ENCODE peak calls at places on chromosomes 16 and 17, in five cellular contexts. One of them, this sample, is unnamed.

GRCh38 chr16:86479419-86479818 is 30.9 kb upstream of the FOXF1 start:
- DNase-seq in fibroblast of lung: peak
- DNase-seq in GM12865: no peak
- DNase-seq in mesothelial cell of epicardium: no peak
- DNase-seq in colonic mucosa: no peak
- DNase-seq in this sample: no peak

GRCh38 chr17:19264681-19265080 is 27.5 kb downstream of the EPN2 start:
- DNase-seq in colonic mucosa: no peak
- DNase-seq in fibroblast of lung: no peak
- DNase-seq in GM12865: no peak
- DNase-seq in mesothelial cell of epicardium: no peak
- DNase-seq in this sample: no peak

GRCh38 chr16:4970010-4970409 is 11.9 kb downstream of the SEC14L5 start:
- DNase-seq in fibroblast of lung: no peak
- DNase-seq in mesothelial cell of epicardium: no peak
- DNase-seq in colonic mucosa: no peak
- DNase-seq in GM12865: no peak
- DNase-seq in this sample: no peak

GRCh38 chr16:10979717-10980601 is 35.6 kb downstream of the CLEC16A start:
- DNase-seq in fibroblast of lung: no peak
- DNase-seq in GM12865: no peak
- DNase-seq in mesothelial cell of epicardium: no peak
- DNase-seq in colonic mucosa: peak
- DNase-seq in this sample: no peak

GRCh38 chr16:66486773-66487579 is 59.9 kb downstream of the BEAN1 start:
- DNase-seq in colonic mucosa: no peak
- DNase-seq in mesothelial cell of epicardium: no peak
- DNase-seq in fibroblast of lung: peak
- DNase-seq in GM12865: no peak
- DNase-seq in this sample: peak

GRCh38 chr17:34139996-34140395 is 115.1 kb upstream of the CCL2 start:
- DNase-seq in mesothelial cell of epicardium: no peak
- DNase-seq in GM12865: no peak
- DNase-seq in colonic mucosa: no peak
- DNase-seq in fibroblast of lung: no peak
- DNase-seq in this sample: no peak

GRCh38 chr16:27761816-27762215 is 211.9 kb downstream of the KATNIP start:
- DNase-seq in fibroblast of lung: no peak
- DNase-seq in mesothelial cell of epicardium: no peak
- DNase-seq in GM12865: no peak
- DNase-seq in colonic mucosa: no peak
- DNase-seq in this sample: no peak

GRCh38 chr16:75471723-75472634 is 7.5 kb upstream of the TMEM170A start:
- DNase-seq in fibroblast of lung: peak
- DNase-seq in GM12865: peak
- DNase-seq in mesothelial cell of epicardium: no peak
- DNase-seq in colonic mucosa: peak
- DNase-seq in this sample: no peak

GRCh38 chr17:45428050-45428953 is 4.4 kb downstream of the ARHGAP27 start:
- DNase-seq in colonic mucosa: peak
- DNase-seq in GM12865: peak
- DNase-seq in mesothelial cell of epicardium: peak
- DNase-seq in fibroblast of lung: peak
- DNase-seq in this sample: peak

GRCh38 chr17:81418710-81419332 is 23.6 kb downstream of the BAHCC1 start:
- DNase-seq in colonic mucosa: peak
- DNase-seq in mesothelial cell of epicardium: no peak
- DNase-seq in fibroblast of lung: peak
- DNase-seq in GM12865: no peak
- DNase-seq in this sample: no peak

GRCh38 chr17:57983446-57983845 is 4.6 kb downstream of the VEZF1 start:
- DNase-seq in mesothelial cell of epicardium: no peak
- DNase-seq in fibroblast of lung: peak
- DNase-seq in GM12865: no peak
- DNase-seq in colonic mucosa: no peak
- DNase-seq in this sample: no peak

GRCh38 chr16:69089091-69089912 is 16.2 kb upstream of the HAS3 start:
- DNase-seq in GM12865: peak
- DNase-seq in fibroblast of lung: no peak
- DNase-seq in mesothelial cell of epicardium: no peak
- DNase-seq in colonic mucosa: no peak
- DNase-seq in this sample: no peak

GRCh38 chr16:87661561-87661960 is 59.3 kb downstream of the JPH3 start:
- DNase-seq in GM12865: peak
- DNase-seq in colonic mucosa: no peak
- DNase-seq in fibroblast of lung: peak
- DNase-seq in mesothelial cell of epicardium: peak
- DNase-seq in this sample: no peak

GRCh38 chr16:54403580-54403979 is 117.0 kb upstream of the IRX3 start:
- DNase-seq in colonic mucosa: no peak
- DNase-seq in mesothelial cell of epicardium: no peak
- DNase-seq in GM12865: no peak
- DNase-seq in fibroblast of lung: no peak
- DNase-seq in this sample: no peak

GRCh38 chr17:4487820-4488716 is 10.6 kb upstream of the SPNS2 start:
- DNase-seq in fibroblast of lung: no peak
- DNase-seq in colonic mucosa: no peak
- DNase-seq in mesothelial cell of epicardium: no peak
- DNase-seq in GM12865: no peak
- DNase-seq in this sample: no peak

GRCh38 chr17:63399316-63399715 is 46.8 kb downstream of the CYB561 start:
- DNase-seq in GM12865: peak
- DNase-seq in colonic mucosa: no peak
- DNase-seq in fibroblast of lung: peak
- DNase-seq in mesothelial cell of epicardium: no peak
- DNase-seq in this sample: no peak

GRCh38 chr16:84527486-84528269 is 23.2 kb upstream of the MEAK7 start:
- DNase-seq in fibroblast of lung: no peak
- DNase-seq in colonic mucosa: no peak
- DNase-seq in GM12865: no peak
- DNase-seq in mesothelial cell of epicardium: no peak
- DNase-seq in this sample: no peak

GRCh38 chr17:5557485-5557884 is 26.8 kb downstream of the NLRP1 start:
- DNase-seq in GM12865: no peak
- DNase-seq in mesothelial cell of epicardium: no peak
- DNase-seq in fibroblast of lung: peak
- DNase-seq in colonic mucosa: no peak
- DNase-seq in this sample: no peak

GRCh38 chr17:35011671-35012216 is 31.4 kb downstream of the LIG3 start:
- DNase-seq in GM12865: no peak
- DNase-seq in mesothelial cell of epicardium: no peak
- DNase-seq in colonic mucosa: no peak
- DNase-seq in fibroblast of lung: no peak
- DNase-seq in this sample: no peak

GRCh38 chr17:67477687-67478086 is 100.6 kb downstream of the PITPNC1 start:
- DNase-seq in GM12865: peak
- DNase-seq in fibroblast of lung: peak
- DNase-seq in colonic mucosa: no peak
- DNase-seq in mesothelial cell of epicardium: no peak
- DNase-seq in this sample: no peak

GRCh38 chr16:66604376-66605176 is at the start of gene CMTM3:
- DNase-seq in colonic mucosa: peak
- DNase-seq in fibroblast of lung: peak
- DNase-seq in mesothelial cell of epicardium: peak
- DNase-seq in GM12865: peak
- DNase-seq in this sample: peak

DNA sequence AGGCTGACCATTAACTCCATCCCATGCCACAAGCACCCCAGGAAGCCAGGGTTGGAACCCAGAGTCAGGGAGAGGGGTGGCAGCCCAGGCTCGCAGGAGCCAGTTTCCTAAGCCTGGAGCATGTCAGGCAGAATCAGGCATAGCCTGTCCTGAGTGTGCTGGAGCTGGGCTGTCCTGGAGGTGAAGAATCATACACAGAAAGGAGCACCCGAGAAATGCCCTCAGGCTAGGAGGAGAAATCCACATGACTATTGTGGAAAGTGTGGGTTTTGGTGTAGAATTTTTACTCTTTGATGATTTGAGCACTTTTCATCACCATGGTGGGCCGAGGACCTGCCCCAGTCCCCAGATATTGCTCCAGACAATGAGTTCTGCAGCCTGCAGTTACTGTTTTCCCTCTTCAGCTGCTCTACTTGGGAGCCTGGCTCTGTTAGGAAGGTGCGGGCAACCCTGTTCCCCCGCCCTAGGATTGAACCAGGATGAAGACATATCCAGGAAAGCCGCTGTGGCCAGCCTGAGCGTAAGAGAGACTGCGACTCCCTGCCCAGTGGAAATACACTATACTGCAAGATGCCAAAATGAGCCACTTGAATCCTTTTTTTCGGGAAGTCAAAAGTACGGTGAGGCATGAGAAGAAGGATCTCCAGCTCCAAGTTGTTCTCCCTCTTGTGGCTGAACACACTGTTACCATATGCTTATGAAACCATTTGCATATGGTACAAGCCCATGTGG is 29.0 kb upstream of the HEATR6 start:
- DNase-seq in colonic mucosa: no peak
- DNase-seq in GM12865: no peak
- DNase-seq in mesothelial cell of epicardium: no peak
- DNase-seq in fibroblast of lung: no peak
- DNase-seq in this sample: no peak
- TF ChIP-seq CTCF in colonic mucosa: no peak
- TF ChIP-seq CTCF in GM12865: no peak
- TF ChIP-seq CTCF in mesothelial cell of epicardium: peak
- TF ChIP-seq CTCF in fibroblast of lung: no peak
- TF ChIP-seq CTCF in this sample: no peak

GRCh38 chr16:3020247-3020603 is at the start of gene TNFRSF12A:
- DNase-seq in GM12865: peak
- DNase-seq in colonic mucosa: peak
- DNase-seq in mesothelial cell of epicardium: peak
- DNase-seq in fibroblast of lung: peak
- DNase-seq in this sample: peak
- TF ChIP-seq CTCF in GM12865: no peak
- TF ChIP-seq CTCF in colonic mucosa: no peak
- TF ChIP-seq CTCF in mesothelial cell of epicardium: no peak
- TF ChIP-seq CTCF in fibroblast of lung: no peak
- TF ChIP-seq CTCF in this sample: no peak

GRCh38 chr17:46837521-46837920 is 13.9 kb upstream of the WNT9B start:
- DNase-seq in colonic mucosa: no peak
- DNase-seq in GM12865: no peak
- DNase-seq in mesothelial cell of epicardium: no peak
- DNase-seq in fibroblast of lung: no peak
- DNase-seq in this sample: no peak

GRCh38 chr17:46842835-46843234 is 8.5 kb upstream of the WNT9B start:
- DNase-seq in fibroblast of lung: no peak
- DNase-seq in GM12865: peak
- DNase-seq in mesothelial cell of epicardium: no peak
- DNase-seq in colonic mucosa: no peak
- DNase-seq in this sample: no peak

GRCh38 chr17:46836500-46836899 is 14.9 kb upstream of the WNT9B start:
- DNase-seq in colonic mucosa: no peak
- DNase-seq in GM12865: no peak
- DNase-seq in mesothelial cell of epicardium: no peak
- DNase-seq in fibroblast of lung: no peak
- DNase-seq in this sample: no peak

GRCh38 chr17:46839211-46839610 is 12.2 kb upstream of the WNT9B start:
- DNase-seq in fibroblast of lung: no peak
- DNase-seq in GM12865: no peak
- DNase-seq in mesothelial cell of epicardium: no peak
- DNase-seq in colonic mucosa: no peak
- DNase-seq in this sample: no peak

DNA sequence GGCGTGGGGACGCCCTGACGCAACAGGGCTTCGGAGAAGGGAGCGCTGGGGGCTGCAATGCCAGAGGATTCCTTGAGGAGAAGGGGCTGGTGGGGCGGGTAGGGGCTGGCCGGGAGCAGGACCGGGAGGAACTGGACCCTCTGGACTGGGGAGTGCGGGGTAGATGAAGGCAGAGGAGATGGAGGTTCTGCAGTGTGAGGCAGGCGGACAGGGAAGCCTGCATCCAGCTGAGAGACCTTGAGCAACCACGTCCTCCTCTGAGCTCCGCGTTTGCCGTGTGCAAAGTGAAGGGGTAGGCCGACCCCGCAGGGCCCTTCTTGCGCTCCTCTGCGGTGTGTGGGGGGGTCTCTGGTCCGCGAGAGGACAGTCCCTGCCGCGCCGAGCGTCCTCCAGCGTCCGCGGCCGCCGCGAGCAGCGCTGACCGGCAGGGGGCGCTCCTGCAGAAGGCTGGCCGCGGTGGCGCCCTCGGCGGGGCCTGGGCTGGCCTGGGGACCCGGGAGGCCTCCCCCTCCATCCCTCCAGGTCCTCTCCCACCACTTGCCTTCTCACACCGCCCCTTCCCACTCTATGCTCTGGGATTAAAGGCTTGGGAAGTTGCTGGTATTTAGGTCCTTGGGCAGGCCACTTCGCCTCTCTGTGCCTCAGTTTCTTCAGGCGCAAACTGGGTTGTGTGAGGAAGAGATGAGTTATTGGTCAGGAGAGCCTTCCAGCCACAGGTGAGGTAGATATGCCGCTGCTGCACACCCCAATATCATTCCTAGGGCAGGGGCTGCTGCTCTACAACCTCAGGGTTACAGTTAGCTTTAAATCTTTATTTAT is 9.6 kb upstream of the WNT9B start:
- DNase-seq in fibroblast of lung: no peak
- DNase-seq in colonic mucosa: no peak
- DNase-seq in GM12865: no peak
- DNase-seq in mesothelial cell of epicardium: no peak
- DNase-seq in this sample: no peak
- TF ChIP-seq CTCF in fibroblast of lung: peak
- TF ChIP-seq CTCF in colonic mucosa: peak
- TF ChIP-seq CTCF in GM12865: peak
- TF ChIP-seq CTCF in mesothelial cell of epicardium: peak
- TF ChIP-seq CTCF in this sample: no peak

DNA sequence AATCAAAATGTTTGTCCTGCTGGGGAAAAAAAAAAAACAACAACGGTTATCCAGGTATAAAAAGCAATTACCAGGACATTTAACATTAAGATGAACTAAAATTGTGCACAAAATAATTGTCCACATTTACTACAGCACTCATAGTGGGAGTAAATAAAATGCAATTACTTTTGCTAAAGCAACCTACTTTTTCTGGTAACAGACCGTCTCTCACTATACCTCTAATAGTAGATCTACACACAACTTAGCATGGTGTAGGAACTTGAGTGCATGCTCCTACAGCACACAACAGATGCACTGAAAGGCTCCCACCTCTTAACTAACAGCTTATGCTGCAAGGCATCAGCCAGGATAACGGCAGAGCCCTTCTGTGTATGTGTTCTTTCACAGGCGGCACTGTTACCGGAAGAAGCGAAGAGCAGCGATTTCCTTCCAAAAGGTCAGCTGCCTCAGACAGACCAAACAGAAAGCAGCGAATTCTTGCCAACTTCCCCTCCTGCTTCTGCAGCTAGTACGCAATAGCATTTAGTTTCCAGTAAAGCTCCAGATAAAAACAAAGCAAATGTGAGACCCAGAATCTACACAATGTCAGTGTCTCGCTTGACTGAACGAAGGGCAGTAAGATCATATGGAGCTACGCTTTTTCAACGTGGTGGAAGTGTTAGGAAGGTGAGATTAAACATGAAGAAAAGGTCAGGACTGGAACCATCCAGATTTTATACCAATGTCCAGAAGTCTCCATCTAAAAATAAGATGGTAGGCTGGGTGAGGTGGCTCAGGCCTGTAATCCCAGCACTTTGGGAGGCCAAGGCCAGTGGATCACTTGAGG is 27.6 kb downstream of the STAT5B start:
- DNase-seq in colonic mucosa: peak
- DNase-seq in GM12865: peak
- DNase-seq in mesothelial cell of epicardium: no peak
- DNase-seq in fibroblast of lung: peak
- DNase-seq in this sample: peak
- TF ChIP-seq CTCF in colonic mucosa: no peak
- TF ChIP-seq CTCF in GM12865: no peak
- TF ChIP-seq CTCF in mesothelial cell of epicardium: no peak
- TF ChIP-seq CTCF in fibroblast of lung: peak
- TF ChIP-seq CTCF in this sample: no peak